ENCODE peak calls at places on chromosomes 6 and 20, in seven cellular contexts. H is H9, E is uterus, Q is neural progenitor cell, D is cardiac muscle cell, A is heart right ventricle, S is psoas muscle. W is an unnamed sample.

GRCh38 chr6:159066479-159066878 is 21.7 kb upstream of the TAGAP start:
- DNase-seq in H (no peak), E (no peak), Q (no peak), D (no peak), A (no peak), S (no peak), W (no peak)

GRCh38 chr6:115977220-115977619 is 83.5 kb downstream of the FRK start:
- DNase-seq in H (no peak), E (no peak), Q (no peak), D (no peak), A (no peak), S (no peak), W (no peak)

GRCh38 chr6:84052204-84052882 is 18.8 kb downstream of the MRAP2 start:
- DNase-seq in H (peak), E (no peak), Q (peak), D (peak), A (peak), S (peak), W (peak)

GRCh38 chr6:158500016-158500735 is 59.7 kb upstream of the TMEM181 start:
- DNase-seq in H (no peak), E (no peak), Q (no peak), D (no peak), A (no peak), S (no peak), W (no peak)

GRCh38 chr6:27755768-27756167 is 156.4 kb downstream of the OR2B2 start:
- DNase-seq in H (no peak), E (no peak), Q (no peak), D (no peak), A (no peak), S (no peak), W (no peak)

GRCh38 chr20:840858-841567 is 7.5 kb downstream of the FAM110A start:
- DNase-seq in H (no peak), E (no peak), Q (peak), D (no peak), A (no peak), S (peak), W (peak)

GRCh38 chr20:62723351-62723750 is 14.7 kb downstream of the NTSR1 start:
- DNase-seq in H (no peak), E (no peak), Q (no peak), D (no peak), A (no peak), S (peak), W (no peak)

GRCh38 chr20:42567409-42567808 is 622.3 kb downstream of the PTPRT start:
- DNase-seq in H (no peak), E (no peak), Q (no peak), D (no peak), A (no peak), S (no peak), W (no peak)

GRCh38 chr20:54347216-54347833 is 128.1 kb upstream of the DOK5 start:
- DNase-seq in H (no peak), E (no peak), Q (no peak), D (no peak), A (no peak), S (no peak), W (no peak)

GRCh38 chr20:32333988-32334885 is 23.9 kb upstream of the ASXL1 start:
- DNase-seq in H (no peak), E (no peak), Q (no peak), D (peak), A (peak), S (no peak), W (peak)

GRCh38 chr20:56437196-56437960 is 25.3 kb downstream of the CASS4 start:
- DNase-seq in H (no peak), E (no peak), Q (no peak), D (no peak), A (no peak), S (no peak), W (no peak)

GRCh38 chr6:76682842-76683241 is 610.4 kb upstream of the IMPG1 start:
- DNase-seq in H (no peak), E (no peak), Q (peak), D (peak), A (no peak), S (no peak), W (no peak)

GRCh38 chr6:2531426-2532208 is 219.1 kb downstream of the MYLK4 start:
- DNase-seq in H (no peak), E (no peak), Q (no peak), D (no peak), A (no peak), S (no peak), W (no peak)

GRCh38 chr6:75090574-75090973 is 115.3 kb downstream of the COL12A1 start:
- DNase-seq in H (no peak), E (no peak), Q (no peak), D (no peak), A (no peak), S (no peak), W (no peak)

GRCh38 chr6:151806757-151807512 is 547 bp upstream of the ESR1 start:
- DNase-seq in H (no peak), E (peak), Q (no peak), D (peak), A (no peak), S (peak), W (no peak)

GRCh38 chr6:132513821-132514545 is 1.1 kb upstream of the STX7 start:
- DNase-seq in H (no peak), E (no peak), Q (no peak), D (no peak), A (no peak), S (no peak), W (no peak)

GRCh38 chr6:112232845-112233256 is 21.5 kb downstream of the LAMA4 start:
- DNase-seq in H (no peak), E (no peak), Q (no peak), D (no peak), A (peak), S (no peak), W (no peak)

GRCh38 chr6:54156650-54157250 is 45.5 kb downstream of the MLIP start:
- DNase-seq in H (no peak), E (no peak), Q (no peak), D (no peak), A (no peak), S (no peak), W (no peak)

GRCh38 chr6:154201708-154202107 is 154.9 kb downstream of the IPCEF1 start:
- DNase-seq in H (no peak), E (no peak), Q (no peak), D (no peak), A (no peak), S (no peak), W (no peak)

GRCh38 chr20:46724343-46724959 is 15.0 kb downstream of the SLC2A10 start:
- DNase-seq in H (no peak), E (no peak), Q (no peak), D (no peak), A (no peak), S (no peak), W (no peak)

GRCh38 chr6:30754631-30755030 is 10.3 kb upstream of the IER3 start:
- DNase-seq in H (no peak), E (no peak), Q (no peak), D (no peak), A (no peak), S (no peak), W (no peak)

GRCh38 chr20:56875052-56875663 is 246.1 kb downstream of the TFAP2C start:
- DNase-seq in H (peak), E (no peak), Q (no peak), D (no peak), A (no peak), S (no peak), W (no peak)

GRCh38 chr6:55758156-55758942 is 117.0 kb downstream of the BMP5 start:
- DNase-seq in H (no peak), E (no peak), Q (no peak), D (no peak), A (no peak), S (no peak), W (no peak)

GRCh38 chr20:50442526-50442925 is 67.7 kb upstream of the PTPN1 start:
- DNase-seq in H (no peak), E (no peak), Q (no peak), D (no peak), A (no peak), S (no peak), W (no peak)

GRCh38 chr6:153092082-153093013 is 38.7 kb downstream of the RGS17 start:
- DNase-seq in H (no peak), E (no peak), Q (no peak), D (no peak), A (no peak), S (no peak), W (no peak)

GRCh38 chr6:3229566-3230274 is 2.3 kb upstream of the TUBB2B start:
- DNase-seq in H (peak), E (no peak), Q (peak), D (peak), A (no peak), S (peak), W (no peak)

GRCh38 chr20:25252686-25253421 is 5.0 kb downstream of the PYGB start:
- DNase-seq in H (peak), E (no peak), Q (no peak), D (no peak), A (no peak), S (no peak), W (no peak)

GRCh38 chr6:170374571-170375444 is 68.2 kb downstream of the FAM120B start:
- DNase-seq in H (no peak), E (no peak), Q (no peak), D (no peak), A (no peak), S (no peak), W (no peak)

GRCh38 chr20:47061549-47061948 is 166.9 kb downstream of the EYA2 start:
- DNase-seq in H (no peak), E (no peak), Q (no peak), D (no peak), A (no peak), S (no peak), W (no peak)

GRCh38 chr6:43699564-43700186 is 12.1 kb upstream of the MRPS18A start:
- DNase-seq in H (no peak), E (no peak), Q (no peak), D (no peak), A (no peak), S (no peak), W (no peak)

GRCh38 chr6:43698584-43699349 is 11.2 kb upstream of the MRPS18A start:
- DNase-seq in H (no peak), E (no peak), Q (peak), D (peak), A (peak), S (peak), W (no peak)

GRCh38 chr6:43695078-43695966 is 7.7 kb upstream of the MRPS18A start:
- DNase-seq in H (peak), E (no peak), Q (peak), D (no peak), A (peak), S (peak), W (no peak)

GRCh38 chr6:43695967-43696291 is 8.3 kb upstream of the MRPS18A start:
- DNase-seq in H (no peak), E (no peak), Q (no peak), D (no peak), A (no peak), S (no peak), W (no peak)
- H3K27ac ChIP-seq in H (no peak), E (no peak), Q (no peak), D (no peak), A (peak), S (peak), W (peak)

DNA sequence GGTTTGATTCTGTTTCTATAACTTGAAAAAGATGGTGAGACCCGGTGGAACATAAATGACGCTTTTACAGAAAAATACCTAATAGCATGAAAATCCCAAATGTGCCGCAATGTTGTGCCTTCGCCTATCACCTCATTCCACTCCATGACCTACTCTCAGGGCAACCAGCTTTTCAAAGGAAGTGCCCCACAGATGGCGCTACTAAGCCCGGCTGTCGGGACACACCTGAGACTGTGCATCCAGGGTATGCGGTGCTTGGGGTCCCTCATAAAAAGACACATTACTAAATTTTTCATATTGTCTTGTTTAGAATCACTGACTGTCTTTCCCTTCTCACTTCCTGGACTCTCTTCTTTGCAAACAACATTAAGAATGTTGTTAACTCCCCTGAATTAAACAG is 145.5 kb upstream of the RPS6KA2 start:
- DNase-seq in H (peak), E (no peak), Q (no peak), D (no peak), A (no peak), S (no peak), W (no peak)
- TF ChIP-seq CTCF in H (peak), E (no peak), Q (peak), D (peak), A (no peak), S (no peak), W (no peak)

GRCh38 chr20:34637245-34638185 is 39.4 kb downstream of the PIGU start:
- DNase-seq in H (no peak), E (peak), Q (no peak), D (no peak), A (peak), S (no peak), W (no peak)
- H3K27ac ChIP-seq in H (no peak), E (peak), Q (no peak), D (no peak), A (peak), S (peak), W (no peak)

GRCh38 chr6:38492031-38492430 is 147.7 kb downstream of the BTBD9 start:
- DNase-seq in H (no peak), E (no peak), Q (peak), D (no peak), A (no peak), S (no peak), W (no peak)
- TF ChIP-seq CTCF in H (no peak), E (no peak), Q (peak), D (no peak), A (no peak), S (no peak), W (no peak)

GRCh38 chr6:78093861-78094360 is 441.1 kb downstream of the MEI4 start:
- DNase-seq in H (peak), E (no peak), Q (no peak), D (no peak), A (no peak), S (no peak), W (no peak)
- H3K27ac ChIP-seq in H (no peak), E (no peak), Q (no peak), D (no peak), A (no peak), S (no peak), W (no peak)

GRCh38 chr6:81073323-81073722 is 679.2 kb downstream of the TENT5A start:
- DNase-seq in H (no peak), E (no peak), Q (no peak), D (no peak), A (no peak), S (no peak), W (no peak)

GRCh38 chr6:81075974-81076373 is 676.5 kb downstream of the TENT5A start:
- DNase-seq in H (peak), E (no peak), Q (peak), D (peak), A (no peak), S (no peak), W (no peak)
- TF ChIP-seq CTCF in H (peak), E (no peak), Q (peak), D (peak), A (peak), S (peak), W (no peak)

GRCh38 chr20:33838035-33838864 is 27.1 kb downstream of the CHMP4B start:
- DNase-seq in H (no peak), E (no peak), Q (peak), D (no peak), A (no peak), S (no peak), W (no peak)
- H3K27ac ChIP-seq in H (no peak), E (no peak), Q (no peak), D (peak), A (peak), S (peak), W (peak)

DNA sequence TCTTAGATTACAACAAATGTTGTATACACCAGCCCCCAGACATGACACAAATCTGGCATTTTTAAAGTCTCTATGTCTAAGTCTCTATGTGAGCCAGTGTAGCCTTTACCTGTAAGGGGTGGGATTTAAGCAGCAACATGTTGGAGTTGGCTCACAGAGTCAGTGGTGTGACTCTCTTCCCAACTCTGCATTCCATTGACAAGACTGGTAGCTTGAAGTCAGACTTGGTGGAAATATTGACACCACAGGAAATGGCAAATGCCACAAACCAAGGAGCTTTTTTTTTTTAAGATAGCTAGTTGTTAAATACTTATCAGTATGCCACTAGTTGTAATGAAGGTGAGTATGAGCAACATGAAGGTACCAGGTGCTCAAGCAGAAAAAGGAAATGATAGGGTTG is 103.1 kb upstream of the SMLR1 start:
- DNase-seq in H (no peak), E (no peak), Q (no peak), D (no peak), A (no peak), S (no peak), W (no peak)
- TF ChIP-seq CTCF in H (no peak), E (no peak), Q (no peak), D (no peak), A (no peak), S (no peak), W (no peak)

DNA sequence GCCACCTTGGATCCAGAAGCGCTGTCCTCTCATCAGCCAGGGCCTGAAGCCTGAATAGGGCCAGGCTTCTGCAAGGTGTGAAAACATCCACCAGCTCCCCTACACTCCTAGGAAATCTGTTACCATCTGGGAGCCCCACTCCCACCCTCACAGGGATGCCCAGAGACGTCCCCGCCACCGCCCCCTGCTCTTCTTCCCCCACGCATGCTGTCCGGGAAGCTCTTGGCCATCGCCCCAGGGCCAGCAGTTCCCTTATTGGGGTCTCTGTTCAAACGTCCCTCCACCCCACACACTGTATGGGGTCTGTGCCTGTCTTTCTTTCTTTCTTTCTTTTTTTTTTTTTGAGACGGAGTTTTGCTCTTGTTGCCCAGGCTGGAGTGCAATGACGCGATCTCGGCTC is 3.8 kb downstream of the RGS19 start:
- DNase-seq in H (no peak), E (no peak), Q (no peak), D (no peak), A (no peak), S (no peak), W (no peak)
- H3K27ac ChIP-seq in H (no peak), E (no peak), Q (no peak), D (no peak), A (no peak), S (no peak), W (no peak)

GRCh38 chr6:118812972-118813371 is 81.0 kb upstream of the ASF1A start:
- DNase-seq in H (no peak), E (no peak), Q (no peak), D (no peak), A (no peak), S (no peak), W (no peak)

GRCh38 chr6:118813795-118814194 is 80.2 kb upstream of the ASF1A start:
- DNase-seq in H (no peak), E (no peak), Q (no peak), D (no peak), A (no peak), S (no peak), W (no peak)

GRCh38 chr6:118810420-118811027 is 83.4 kb upstream of the ASF1A start:
- DNase-seq in H (no peak), E (no peak), Q (no peak), D (no peak), A (no peak), S (no peak), W (no peak)

GRCh38 chr6:118804091-118804490 is 89.9 kb upstream of the ASF1A start:
- DNase-seq in H (no peak), E (no peak), Q (no peak), D (no peak), A (no peak), S (no peak), W (no peak)

DNA sequence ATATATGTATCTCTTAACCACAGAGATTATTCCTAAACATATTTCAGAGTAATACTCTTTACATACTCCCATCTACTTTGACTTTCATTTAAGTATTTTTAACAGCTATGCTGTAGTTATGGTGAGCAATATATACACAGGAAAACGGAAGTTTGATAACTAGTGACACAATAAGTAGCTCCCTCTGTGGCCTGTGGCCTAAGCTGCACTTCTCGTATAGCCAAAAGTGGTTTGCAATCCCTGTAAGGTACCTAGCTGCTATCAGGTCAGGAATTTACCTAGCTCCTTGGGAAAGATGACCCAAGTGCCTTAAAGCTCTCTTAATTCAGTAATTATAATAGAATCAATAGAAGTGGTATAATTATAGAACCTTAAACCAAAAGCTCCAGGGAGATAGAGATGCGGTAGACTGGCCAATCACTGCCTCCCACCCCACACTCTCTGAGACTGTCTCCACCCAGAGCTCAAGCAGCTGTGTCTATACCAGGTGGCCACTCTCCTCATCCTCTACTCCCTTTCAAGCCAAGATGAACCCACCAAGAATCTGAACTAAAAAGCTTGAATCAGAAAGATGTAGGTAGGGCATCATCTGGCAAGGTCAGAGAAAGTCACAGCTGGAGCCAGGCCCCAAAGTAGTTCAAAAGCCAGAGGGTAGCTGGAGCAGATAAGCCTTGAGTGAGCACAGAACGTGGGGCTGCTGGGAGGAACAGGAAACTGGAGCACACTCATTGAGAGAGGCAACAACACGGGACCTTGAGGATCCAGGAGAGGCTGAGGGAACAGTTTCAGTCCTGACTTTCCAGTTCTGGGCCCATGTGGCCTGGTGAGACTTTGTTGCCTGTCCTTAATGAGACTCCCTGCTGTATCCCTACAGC is 84.9 kb upstream of the ASF1A start:
- DNase-seq in H (no peak), E (no peak), Q (no peak), D (no peak), A (no peak), S (no peak), W (no peak)
- TF ChIP-seq CTCF in H (no peak), E (no peak), Q (no peak), D (no peak), A (no peak), S (no peak), W (no peak)